ENCODE peak calls at places on chromosomes 5 and 9, in four cellular contexts. Z is A549, A is GM12878, P is K562. E is an unnamed sample.

GRCh38 chr5:148259288-148259687 is 9.3 kb upstream of the SPINK13 start:
- DNase-seq in Z (no peak), A (no peak), P (no peak), E (no peak)

GRCh38 chr9:76297721-76298239 is 96.4 kb downstream of the RFK start:
- DNase-seq in Z (no peak), A (no peak), P (no peak), E (no peak)

GRCh38 chr5:142769793-142770649 is at the start of gene ARHGAP26:
- DNase-seq in Z (peak; percentile 95), A (peak; percentile 70), P (peak; percentile 95), E (peak; percentile 93)

GRCh38 chr9:35350827-35351549 is 138.9 kb upstream of the RUSC2 start:
- DNase-seq in Z (no peak), A (no peak), P (no peak), E (no peak)

GRCh38 chr9:114033397-114034103 is 44.5 kb downstream of the AMBP start:
- DNase-seq in Z (peak; percentile 13), A (no peak), P (peak; percentile 54), E (peak; percentile 13)

GRCh38 chr5:135565691-135566421 is 12.9 kb downstream of the CXCL14 start:
- DNase-seq in Z (peak; percentile 64), A (no peak), P (peak; percentile 78), E (peak; percentile 42)

GRCh38 chr9:6944093-6944551 is 186.3 kb downstream of the KDM4C start:
- DNase-seq in Z (no peak), A (no peak), P (no peak), E (no peak)

GRCh38 chr5:135750506-135750905 is 84.0 kb upstream of the SLC25A48 start:
- DNase-seq in Z (no peak), A (no peak), P (peak; percentile 18), E (no peak)

GRCh38 chr9:126329476-126330275 is 3.0 kb downstream of the MVB12B start:
- DNase-seq in Z (no peak), A (no peak), P (no peak), E (no peak)

GRCh38 chr9:6987381-6987780 is 229.6 kb downstream of the KDM4C start:
- DNase-seq in Z (no peak), A (no peak), P (no peak), E (no peak)

GRCh38 chr5:1527533-1528205 is 3.9 kb upstream of the LPCAT1 start:
- DNase-seq in Z (no peak), A (no peak), P (no peak), E (no peak)

GRCh38 chr9:71941998-71942567 is 30.6 kb downstream of the C9orf85 start:
- DNase-seq in Z (no peak), A (no peak), P (no peak), E (no peak)

GRCh38 chr5:1507961-1508678 is 15.6 kb downstream of the LPCAT1 start:
- DNase-seq in Z (no peak), A (no peak), P (no peak), E (no peak)

GRCh38 chr9:36337002-36337401 is 63.1 kb downstream of the RNF38 start:
- DNase-seq in Z (no peak), A (no peak), P (no peak), E (no peak)

GRCh38 chr5:5487961-5488360 is 65.5 kb downstream of the ICE1 start:
- DNase-seq in Z (no peak), A (no peak), P (no peak), E (no peak)

GRCh38 chr5:80865547-80865946 is 94.6 kb upstream of the RASGRF2 start:
- DNase-seq in Z (no peak), A (no peak), P (no peak), E (no peak)

GRCh38 chr9:122371851-122372250 is 1.0 kb downstream of the PTGS1 start:
- DNase-seq in Z (no peak), A (no peak), P (no peak), E (no peak)

GRCh38 chr9:107953556-107954158 is 464.1 kb upstream of the KLF4 start:
- DNase-seq in Z (no peak), A (no peak), P (no peak), E (peak; percentile 10)

GRCh38 chr5:139574641-139575312 is 13.6 kb downstream of the UBE2D2 start:
- DNase-seq in Z (peak; percentile 46), A (no peak), P (peak; percentile 33), E (peak; percentile 52)

GRCh38 chr9:34252016-34252415 is 73.2 kb downstream of the UBAP1 start:
- DNase-seq in Z (no peak), A (no peak), P (no peak), E (no peak)

GRCh38 chr9:136741885-136742568 is 713 bp downstream of the LCN10 start:
- DNase-seq in Z (no peak), A (no peak), P (no peak), E (no peak)

GRCh38 chr9:135239769-135240141 is 152.3 kb downstream of the OLFM1 start:
- DNase-seq in Z (no peak), A (no peak), P (no peak), E (no peak)

GRCh38 chr5:53892236-53892635 is 331.8 kb downstream of the NDUFS4 start:
- DNase-seq in Z (no peak), A (no peak), P (no peak), E (no peak)

DNA sequence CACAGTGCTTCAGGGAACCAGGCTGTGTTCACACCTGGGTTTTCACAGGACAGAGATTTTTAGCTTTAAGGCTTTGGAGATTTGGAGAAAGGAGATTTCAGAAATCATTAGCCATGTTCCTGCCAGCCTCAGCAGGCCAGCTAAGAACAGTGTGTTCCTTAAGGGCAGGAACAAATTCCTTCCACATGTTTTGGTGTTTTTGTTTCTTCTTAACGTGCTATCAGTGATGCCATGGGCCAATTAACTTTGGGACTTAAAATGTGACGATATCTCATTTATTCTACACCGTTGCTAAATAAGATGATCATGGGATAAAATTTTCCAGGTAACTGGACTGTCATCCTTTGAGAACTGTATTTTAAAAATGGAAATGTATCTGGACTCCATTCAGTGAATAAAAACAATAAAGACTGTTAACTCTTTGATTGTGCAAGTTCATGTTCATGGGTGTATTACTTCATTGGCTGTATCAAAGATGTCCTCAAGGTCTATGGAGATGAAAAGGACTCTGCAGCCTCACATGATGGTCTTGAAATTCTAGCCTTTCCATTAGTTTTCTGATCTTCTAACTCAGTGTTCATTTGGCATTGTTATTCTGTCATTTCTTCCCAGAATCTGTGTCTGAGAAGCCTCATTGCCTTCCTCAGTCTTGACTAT is 72.3 kb downstream of the ZNF366 start:
- DNase-seq in Z (no peak), A (no peak), P (no peak), E (no peak)
- TF ChIP-seq POLR2AphosphoS2 in Z (no peak), A (no peak), P (no peak), E (no peak)

GRCh38 chr9:21616082-21616778 is 134.1 kb upstream of the IFNE start:
- DNase-seq in Z (peak; percentile 96), A (no peak), P (no peak), E (no peak)
- TF ChIP-seq MYC in Z (no peak), A (no peak), P (no peak), E (no peak)

GRCh38 chr5:88923623-88924619 is 40.9 kb upstream of the MEF2C start:
- DNase-seq in Z (no peak), A (no peak), P (peak; percentile 55), E (no peak)
- TF ChIP-seq POLR2AphosphoS2 in Z (no peak), A (no peak), P (no peak), E (no peak)

DNA sequence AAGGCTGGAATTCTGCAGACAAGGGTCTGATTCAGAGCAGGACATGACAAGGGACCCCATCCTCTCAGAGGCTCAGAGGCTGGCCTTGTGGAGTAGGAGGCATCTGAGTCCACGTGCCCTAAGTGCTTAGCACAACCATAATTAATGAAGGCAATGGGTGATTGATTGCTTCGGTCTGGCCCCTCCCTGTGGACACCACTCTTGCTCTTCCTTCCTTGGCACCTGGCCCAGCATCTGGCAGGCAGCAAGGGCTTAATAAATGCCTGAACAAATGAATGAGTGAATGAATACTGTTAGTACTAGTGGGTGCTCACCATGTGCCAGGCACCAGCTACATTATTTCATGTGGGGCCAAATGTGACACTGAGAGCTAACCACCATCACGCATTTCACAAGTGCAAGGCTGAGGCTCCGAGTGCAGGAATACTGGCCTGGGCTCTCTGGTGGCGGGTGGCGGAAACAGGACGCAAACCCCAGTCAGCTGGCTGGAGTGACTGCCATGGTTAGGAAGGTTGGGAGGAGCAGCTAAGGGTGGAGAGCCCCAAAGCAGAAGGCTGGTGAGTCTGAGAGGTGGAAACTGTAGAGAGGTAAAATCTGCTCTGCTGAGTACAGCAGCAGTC is 53.6 kb downstream of the ASS1 start:
- DNase-seq in Z (no peak), A (no peak), P (peak; percentile 44), E (peak; percentile 26)
- TF ChIP-seq MYC in Z (no peak), A (no peak), P (no peak), E (no peak)

GRCh38 chr5:52560366-52560765 is 227.3 kb upstream of the ITGA1 start:
- DNase-seq in Z (no peak), A (no peak), P (no peak), E (no peak)
- TF ChIP-seq POLR2AphosphoS2 in Z (no peak), A (no peak), P (no peak), E (no peak)

DNA sequence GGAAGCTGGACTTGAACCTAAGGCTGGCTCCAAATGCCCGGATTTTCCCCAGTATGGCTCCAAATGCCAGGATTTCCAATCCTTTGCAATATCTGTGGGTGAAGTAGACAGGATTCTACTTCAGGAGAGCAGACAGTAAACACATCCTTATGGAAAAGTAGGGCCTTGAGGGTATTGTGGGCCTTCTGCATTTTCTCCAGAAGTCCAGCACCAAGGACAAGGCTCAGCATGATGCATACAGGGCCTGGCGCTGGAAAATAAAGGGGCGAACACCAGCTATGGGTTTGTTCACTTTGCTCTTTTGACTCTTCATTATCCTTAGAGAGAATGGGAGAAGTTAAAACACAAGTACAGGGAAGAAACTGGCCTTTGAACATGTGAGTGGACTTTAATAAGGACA is 347.5 kb downstream of the SEMA5A start:
- DNase-seq in Z (no peak), A (no peak), P (no peak), E (no peak)
- TF ChIP-seq MYC in Z (no peak), A (no peak), P (no peak), E (no peak)